ENCODE peak calls at places on chromosomes 13 and 19, in five cellular contexts. R is lung, C is heart left ventricle, X is cardiac muscle cell, V is Karpas-422. M is an unnamed sample. For H3K4me1, the result is how much of the 10 kb centered on the place peaks cover.

GRCh38 chr19:51089786-51090185 is 7.1 kb upstream of the KLK14 start:
- DNase-seq in C (no peak), V (no peak), X (no peak), R (peak), M (no peak)

GRCh38 chr13:24267283-24267682 is 42.1 kb upstream of the C1QTNF9 start:
- DNase-seq in C (no peak), R (no peak), X (no peak), V (no peak), M (no peak)

GRCh38 chr13:111202149-111202548 is 87.0 kb downstream of the ARHGEF7 start:
- DNase-seq in C (no peak), R (no peak), X (no peak), V (no peak), M (no peak)

GRCh38 chr19:5144545-5145179 is 175.7 kb downstream of the KDM4B start:
- DNase-seq in C (peak), X (no peak), R (no peak), V (no peak), M (no peak)

GRCh38 chr19:29483944-29484581 is 41.7 kb upstream of the VSTM2B start:
- DNase-seq in C (no peak), X (no peak), R (no peak), V (no peak), M (no peak)

GRCh38 chr13:112890316-112891131 is 78.5 kb upstream of the MCF2L start:
- DNase-seq in X (no peak), V (no peak), C (peak), R (no peak), M (no peak)

GRCh38 chr13:113813749-113814434 is 50.0 kb downstream of the GAS6 start:
- DNase-seq in R (no peak), X (peak), V (no peak), C (peak), M (no peak)

GRCh38 chr13:32425158-32425557 is 2.8 kb downstream of the N4BP2L1 start:
- DNase-seq in X (no peak), R (no peak), C (no peak), V (no peak), M (no peak)

GRCh38 chr13:102599451-102600012 is 2.7 kb downstream of the TPP2 start:
- DNase-seq in C (no peak), V (no peak), X (no peak), R (no peak), M (no peak)

GRCh38 chr13:74133657-74134201 is 475 bp downstream of the KLF12 start:
- DNase-seq in X (peak), C (peak), R (peak), V (peak), M (peak)

GRCh38 chr13:93977986-93978385 is 501.5 kb downstream of the DCT start:
- DNase-seq in R (no peak), X (no peak), V (no peak), C (no peak), M (no peak)

GRCh38 chr13:100300708-100301107 is 211.8 kb downstream of the PCCA start:
- DNase-seq in V (no peak), C (no peak), X (no peak), R (no peak), M (no peak)

GRCh38 chr13:114071441-114071840 is 61.0 kb downstream of the RASA3 start:
- DNase-seq in X (no peak), V (no peak), C (peak), R (no peak), M (no peak)

GRCh38 chr13:99199541-99200432 is 867 bp upstream of the UBAC2 start:
- DNase-seq in R (no peak), X (peak), C (no peak), V (no peak), M (no peak)

GRCh38 chr19:35348909-35349611 is 1.4 kb downstream of the FFAR1 start:
- DNase-seq in X (no peak), R (no peak), C (peak), V (peak), M (no peak)

GRCh38 chr13:29362849-29363604 is 232.5 kb downstream of the SLC7A1 start:
- DNase-seq in X (peak), C (no peak), V (peak), R (no peak), M (peak)

DNA sequence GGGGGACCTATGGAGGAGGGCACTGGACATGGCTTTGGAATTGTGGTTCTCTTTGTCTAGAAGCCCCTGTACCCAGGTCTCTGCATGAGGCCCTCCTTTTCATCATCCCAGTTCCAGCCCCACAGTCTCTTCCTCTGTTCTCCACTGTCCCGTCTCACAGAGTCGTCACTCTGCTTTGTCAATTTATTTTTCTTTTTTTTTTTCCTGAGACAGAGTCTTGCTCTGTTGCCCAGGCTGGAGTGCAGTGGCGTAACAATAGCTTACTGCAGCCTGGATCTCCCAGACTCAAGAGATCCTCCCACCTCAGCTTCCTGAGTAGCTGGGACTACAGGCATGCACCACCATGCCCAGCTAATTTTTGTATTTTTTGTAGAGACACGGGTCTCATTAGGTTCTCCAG is 619 bp upstream of the EXOC3L2 start:
- DNase-seq in X (no peak), R (no peak), C (no peak), V (peak), M (no peak)
- H3K4me1 ChIP-seq in X (under half), R (under half), C (under half), V (under half), M (under half)

DNA sequence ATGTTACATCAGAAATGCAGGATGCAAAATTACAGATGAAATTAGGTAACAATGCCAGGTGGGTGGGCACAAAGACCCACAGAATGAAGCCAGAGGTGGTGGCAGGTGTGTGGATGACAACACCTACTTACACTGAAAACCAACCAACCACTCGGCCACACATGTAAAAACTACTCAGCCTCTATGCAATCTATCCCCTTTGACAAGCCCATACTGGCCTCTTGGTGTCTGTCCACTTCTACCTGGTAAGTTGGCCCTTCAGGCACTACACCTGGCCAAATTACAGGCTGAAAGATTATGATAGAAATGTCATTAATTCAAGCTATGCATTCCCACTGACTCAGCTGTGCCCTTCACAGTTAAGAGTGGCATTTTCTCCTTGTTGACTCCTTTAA is 50.0 kb downstream of the BRD4 start:
- DNase-seq in V (no peak), X (no peak), R (no peak), C (no peak), M (no peak)
- H3K4me1 ChIP-seq in V (half or more), X (half or more), R (half or more), C (half or more), M (under half)

DNA sequence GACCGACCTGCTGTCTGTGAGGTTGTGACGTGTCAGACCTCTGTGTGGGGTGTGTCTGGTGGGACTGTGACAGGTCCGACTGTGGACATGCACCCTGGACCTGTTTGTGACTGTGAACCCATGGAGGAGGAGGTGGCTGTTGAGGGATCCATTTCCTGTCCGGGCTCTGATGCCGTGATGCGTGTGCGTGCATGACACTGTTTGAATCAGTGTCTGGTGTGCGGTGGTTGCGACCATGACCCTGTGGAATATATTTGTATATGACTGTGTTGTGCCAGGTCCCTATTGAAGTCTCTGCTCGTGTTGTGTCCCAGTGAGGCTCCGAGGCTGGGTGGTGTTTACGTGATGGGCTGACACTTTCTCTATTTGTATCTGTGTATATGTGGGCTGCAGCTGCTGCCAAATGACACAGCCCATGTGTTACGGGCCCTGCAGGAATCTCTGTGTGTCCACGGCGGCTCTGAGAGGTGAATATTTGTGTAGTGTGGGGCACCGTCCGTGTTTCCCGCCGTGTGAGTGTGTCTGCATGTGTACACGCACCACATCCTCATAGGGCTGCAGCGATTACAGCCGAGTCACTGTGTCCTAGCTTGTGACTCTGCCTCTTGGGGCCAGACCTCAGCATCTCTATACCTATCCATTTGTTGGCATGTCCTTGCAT is 18.3 kb downstream of the CCDC97 start:
- DNase-seq in R (no peak), V (no peak), C (no peak), X (no peak), M (no peak)
- H3K4me1 ChIP-seq in R (under half), V (under half), C (half or more), X (under half), M (under half)

GRCh38 chr13:27168870-27169525 is 2.6 kb downstream of the USP12 start:
- DNase-seq in R (no peak), C (no peak), X (no peak), V (no peak), M (no peak)

GRCh38 chr13:27171244-27171829 is at the start of gene USP12:
- DNase-seq in R (no peak), X (peak), V (no peak), C (peak), M (no peak)

GRCh38 chr13:27171830-27172494 is 351 bp upstream of the USP12 start:
- DNase-seq in X (peak), V (peak), C (peak), R (peak), M (peak)

GRCh38 chr13:27170521-27171243 is 929 bp downstream of the USP12 start:
- DNase-seq in X (peak), C (peak), R (peak), V (peak), M (peak)

DNA sequence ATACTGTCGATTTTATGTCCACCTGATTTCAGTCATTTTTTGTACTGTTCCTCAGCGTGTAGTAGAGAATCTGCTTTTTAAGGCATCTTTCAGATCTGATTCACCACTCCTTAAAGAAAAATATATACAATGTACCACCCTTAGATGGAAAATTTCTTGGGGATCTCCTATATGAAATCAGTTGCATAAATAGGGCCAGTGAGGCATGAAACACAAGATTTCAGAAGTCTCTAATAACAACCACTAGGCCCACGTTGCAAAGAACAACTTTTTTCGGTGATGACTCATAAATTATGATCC is 1.4 kb downstream of the USP12 start:
- DNase-seq in V (peak), R (no peak), C (no peak), X (no peak), M (no peak)
- H3K4me1 ChIP-seq in V (under half), R (under half), C (half or more), X (under half), M (under half)

GRCh38 chr19:45508681-45508930 is 1.3 kb downstream of the VASP start:
- DNase-seq in C (no peak), R (no peak), X (peak), V (no peak), M (no peak)

GRCh38 chr19:45512881-45513483 is 5.7 kb downstream of the VASP start:
- DNase-seq in V (no peak), C (no peak), R (no peak), X (no peak), M (no peak)

GRCh38 chr19:45509692-45510015 is 2.4 kb downstream of the VASP start:
- DNase-seq in X (no peak), C (peak), R (no peak), V (no peak), M (no peak)

GRCh38 chr19:45508931-45509691 is 1.8 kb downstream of the VASP start:
- DNase-seq in C (peak), V (peak), X (peak), R (peak), M (no peak)

DNA sequence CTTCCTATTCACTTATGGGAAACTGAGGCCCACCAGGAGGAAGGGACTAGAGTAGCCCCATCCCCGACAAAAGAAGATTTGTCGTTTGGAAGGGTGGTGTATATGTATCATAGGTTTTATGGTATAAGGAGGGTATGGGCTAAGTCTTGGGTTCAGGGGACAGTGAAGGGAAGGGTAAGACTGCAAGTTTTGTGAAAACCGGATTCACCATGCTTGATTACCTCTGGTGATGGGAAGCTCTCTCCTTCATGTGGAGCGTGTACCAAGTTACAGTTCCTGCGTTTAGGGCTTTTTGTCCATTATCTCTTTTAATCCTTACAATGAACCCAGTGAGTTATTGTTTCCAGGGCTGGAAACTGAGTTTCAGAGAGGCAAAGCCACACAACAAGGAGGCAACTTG is 3.8 kb downstream of the VASP start:
- DNase-seq in C (no peak), X (no peak), V (no peak), R (no peak), M (no peak)
- H3K4me1 ChIP-seq in C (half or more), X (under half), V (half or more), R (under half), M (under half)

GRCh38 chr19:793775-794174 is 3.5 kb upstream of the PTBP1 start:
- DNase-seq in X (no peak), V (no peak), R (no peak), C (no peak), M (no peak)
- H3K4me1 ChIP-seq in X (under half), V (under half), R (under half), C (under half), M (under half)

DNA sequence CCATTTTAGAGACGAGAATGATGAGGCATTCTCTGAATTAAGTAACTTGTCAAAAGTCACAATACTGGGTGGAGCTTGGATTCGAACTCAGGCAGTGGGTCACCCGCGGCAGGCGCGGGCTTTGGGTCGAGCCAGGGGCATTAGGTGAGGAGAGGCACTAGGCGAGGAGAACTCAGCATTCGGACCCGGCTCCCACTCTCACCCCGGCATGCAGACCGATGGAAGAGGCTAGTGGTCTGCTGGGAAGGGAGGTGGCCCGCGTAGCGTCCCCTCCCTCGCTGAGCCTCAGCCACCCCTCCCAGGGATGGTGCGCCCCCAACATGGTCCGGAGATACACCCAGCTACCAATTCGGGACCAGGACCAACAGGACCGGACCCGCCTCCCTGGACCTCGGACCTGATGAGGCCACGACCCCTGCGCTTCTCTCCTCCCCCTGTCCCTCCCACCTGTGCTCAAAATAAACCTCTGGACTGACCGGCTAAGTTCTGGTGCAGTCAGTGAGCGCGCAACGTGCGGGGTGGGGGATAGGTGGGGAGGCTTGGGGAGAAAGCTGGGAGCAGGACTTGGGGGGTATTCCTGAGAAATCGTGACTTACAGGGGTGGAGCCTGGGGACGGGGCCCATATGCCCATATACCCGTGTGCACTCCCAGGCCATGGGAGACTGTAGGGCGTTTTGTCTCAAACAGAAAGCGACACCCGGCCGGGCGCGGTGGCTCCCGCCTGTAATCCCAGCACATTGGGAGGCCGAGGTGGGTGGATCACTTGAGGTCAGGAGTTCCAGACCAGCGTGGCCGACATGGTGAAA is 1.3 kb upstream of the SNAPC2 start:
- DNase-seq in V (no peak), R (no peak), X (no peak), C (peak), M (no peak)
- H3K4me1 ChIP-seq in V (half or more), R (under half), X (under half), C (half or more), M (under half)

DNA sequence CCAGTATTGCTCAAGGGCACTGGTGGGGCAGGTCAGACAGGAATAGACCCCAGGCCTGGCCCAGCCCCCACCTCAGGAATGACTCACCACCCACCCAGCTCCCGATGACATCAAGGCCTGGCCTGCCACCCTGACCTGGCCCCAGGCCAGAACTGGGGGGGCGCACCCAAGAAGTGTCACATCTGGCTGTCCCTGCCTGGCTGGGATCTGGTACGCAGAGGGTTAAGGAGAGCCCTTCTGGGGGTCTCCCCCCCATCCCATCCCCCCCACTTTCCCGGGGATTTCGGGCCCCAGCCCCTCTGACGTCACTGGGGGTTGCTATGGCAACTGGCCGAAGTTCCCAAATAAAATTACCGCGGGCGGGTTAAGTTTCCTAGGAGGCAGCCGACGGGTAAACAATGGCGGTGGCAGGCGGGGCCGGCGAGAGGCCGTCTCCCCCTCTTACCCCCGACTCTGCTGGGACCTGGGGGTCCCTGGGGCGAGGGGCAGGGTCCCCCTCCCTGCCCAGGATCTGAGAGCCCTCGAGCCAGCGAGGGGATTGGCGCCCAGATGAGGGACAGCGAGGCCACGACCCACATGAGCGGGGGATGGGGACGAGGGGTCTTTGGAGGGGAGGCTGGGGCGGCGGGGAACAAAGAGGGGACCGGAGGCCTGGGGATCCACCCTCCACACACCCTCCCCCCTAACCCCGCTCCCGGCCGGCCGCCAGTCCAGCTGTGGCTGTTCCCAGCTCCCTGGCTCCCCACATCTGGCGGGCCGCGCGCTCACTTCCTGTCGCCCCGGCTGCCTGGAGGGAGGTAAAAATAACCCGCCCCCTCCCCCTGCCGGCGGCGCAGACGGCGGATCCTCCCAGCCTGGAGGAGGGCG is 29.7 kb upstream of the NANOS3 start:
- DNase-seq in X (peak), V (peak), C (peak), R (peak), M (no peak)
- H3K4me1 ChIP-seq in X (under half), V (under half), C (half or more), R (under half), M (under half)

GRCh38 chr19:18322318-18322758 is 538 bp downstream of the LSM4 start:
- DNase-seq in R (peak), V (peak), X (peak), C (no peak), M (no peak)
- H3K4me1 ChIP-seq in R (under half), V (under half), X (under half), C (half or more), M (under half)